ENCODE peak calls at places on chromosomes 13 and 19, in five cellular contexts. N, P, V, C and D are unnamed samples.
A peak's percentile ranks its signal among the peaks of the same experiment; 100 is the strongest.

GRCh38 chr19:40442328-40443130 is 1.6 kb downstream of the SERTAD3 start:
- DNase-seq in V (no peak), P (no peak), N (no peak), C (no peak), D (no peak)

GRCh38 chr13:108947551-108948030 is 318.2 kb downstream of the MYO16 start:
- DNase-seq in N (no peak), P (no peak), C (no peak), V (no peak), D (peak; percentile 25)

GRCh38 chr13:113023217-113023597 is 54.2 kb downstream of the MCF2L start:
- DNase-seq in P (no peak), C (no peak), V (no peak), N (peak; percentile 88), D (no peak)

GRCh38 chr13:100828226-100828625 is 153.6 kb upstream of the TMTC4 start:
- DNase-seq in C (no peak), P (no peak), V (no peak), N (peak; percentile 77), D (no peak)

GRCh38 chr13:35285677-35286076 is 190.8 kb downstream of the MAB21L1 start:
- DNase-seq in C (no peak), V (no peak), N (peak; percentile 2), P (no peak), D (no peak)

GRCh38 chr13:32267836-32268439 is 47.2 kb downstream of the ZAR1L start:
- DNase-seq in P (peak; percentile 8), V (peak; percentile 69), C (peak; percentile 35), N (peak; percentile 72), D (no peak)

GRCh38 chr19:29781582-29782580 is 29.9 kb upstream of the CCNE1 start:
- DNase-seq in V (no peak), P (no peak), N (no peak), C (no peak), D (no peak)

GRCh38 chr13:106523566-106523965 is 11.9 kb downstream of the EFNB2 start:
- DNase-seq in N (no peak), P (no peak), C (no peak), V (no peak), D (peak; percentile 9)

GRCh38 chr13:23986619-23987018 is 89.3 kb upstream of the C1QTNF9B start:
- DNase-seq in N (peak; percentile 28), V (no peak), C (no peak), P (no peak), D (peak; percentile 74)